ENCODE peak calls at places on chromosomes 1 and 21, in ten cellular contexts. R is mesendoderm, S is DND-41, U is endothelial cell of umbilical vein, Q is IMR-90, T is neural progenitor cell, X is endodermal cell, B is MM.1S, A is fibroblast of lung, M is colonic mucosa. K is an unnamed sample. For H3K4me1, the result is how much of the 10 kb centered on the place peaks cover.

GRCh38 chr1:170734412-170735175 is 70.7 kb downstream of the PRRX1 start:
- DNase-seq in R (peak), S (no peak), U (no peak), Q (peak), T (no peak), X (no peak), B (no peak), A (peak), M (no peak), K (peak)

GRCh38 chr1:118785246-118785645 is 202.9 kb downstream of the TBX15 start:
- DNase-seq in R (no peak), S (peak), U (no peak), Q (no peak), T (peak), X (no peak), B (peak), A (peak), M (no peak), K (no peak)

GRCh38 chr21:37155216-37155615 is 82.2 kb downstream of the TTC3 start:
- DNase-seq in R (no peak), S (no peak), U (no peak), Q (peak), T (no peak), X (no peak), B (no peak), A (peak), M (no peak), K (no peak)

GRCh38 chr1:93051961-93052360 is 27.1 kb upstream of the MTF2 start:
- DNase-seq in R (peak), S (no peak), U (no peak), Q (no peak), T (no peak), X (no peak), B (no peak), A (no peak), M (no peak), K (no peak)

GRCh38 chr1:175820456-175820855 is 77.1 kb upstream of the TNR start:
- DNase-seq in R (no peak), S (no peak), U (no peak), Q (no peak), T (no peak), X (no peak), B (no peak), A (no peak), M (no peak), K (no peak)

GRCh38 chr1:233718057-233718456 is 104.2 kb downstream of the KCNK1 start:
- DNase-seq in R (no peak), S (no peak), U (no peak), Q (no peak), T (no peak), X (no peak), B (no peak), A (no peak), M (no peak), K (no peak)

GRCh38 chr1:245207056-245207638 is 52.4 kb downstream of the KIF26B start:
- DNase-seq in R (no peak), S (no peak), U (no peak), Q (no peak), T (no peak), X (peak), B (no peak), A (no peak), M (no peak), K (no peak)

GRCh38 chr1:25744140-25744581 is 55.8 kb upstream of the SELENON start:
- DNase-seq in R (peak), S (no peak), U (peak), Q (peak), T (peak), X (peak), B (no peak), A (peak), M (peak), K (peak)

GRCh38 chr1:32356478-32356877 is 5.8 kb downstream of the FAM229A start:
- DNase-seq in R (no peak), S (no peak), U (no peak), Q (no peak), T (no peak), X (no peak), B (no peak), A (no peak), M (no peak), K (no peak)

GRCh38 chr1:79391896-79392295 is 385.4 kb upstream of the ADGRL4 start:
- DNase-seq in R (no peak), S (no peak), U (no peak), Q (peak), T (no peak), X (no peak), B (no peak), A (no peak), M (no peak), K (no peak)

GRCh38 chr1:209191242-209191626 is 392.3 kb upstream of the CAMK1G start:
- DNase-seq in R (no peak), S (no peak), U (no peak), Q (no peak), T (no peak), X (no peak), B (no peak), A (no peak), M (no peak), K (no peak)

DNA sequence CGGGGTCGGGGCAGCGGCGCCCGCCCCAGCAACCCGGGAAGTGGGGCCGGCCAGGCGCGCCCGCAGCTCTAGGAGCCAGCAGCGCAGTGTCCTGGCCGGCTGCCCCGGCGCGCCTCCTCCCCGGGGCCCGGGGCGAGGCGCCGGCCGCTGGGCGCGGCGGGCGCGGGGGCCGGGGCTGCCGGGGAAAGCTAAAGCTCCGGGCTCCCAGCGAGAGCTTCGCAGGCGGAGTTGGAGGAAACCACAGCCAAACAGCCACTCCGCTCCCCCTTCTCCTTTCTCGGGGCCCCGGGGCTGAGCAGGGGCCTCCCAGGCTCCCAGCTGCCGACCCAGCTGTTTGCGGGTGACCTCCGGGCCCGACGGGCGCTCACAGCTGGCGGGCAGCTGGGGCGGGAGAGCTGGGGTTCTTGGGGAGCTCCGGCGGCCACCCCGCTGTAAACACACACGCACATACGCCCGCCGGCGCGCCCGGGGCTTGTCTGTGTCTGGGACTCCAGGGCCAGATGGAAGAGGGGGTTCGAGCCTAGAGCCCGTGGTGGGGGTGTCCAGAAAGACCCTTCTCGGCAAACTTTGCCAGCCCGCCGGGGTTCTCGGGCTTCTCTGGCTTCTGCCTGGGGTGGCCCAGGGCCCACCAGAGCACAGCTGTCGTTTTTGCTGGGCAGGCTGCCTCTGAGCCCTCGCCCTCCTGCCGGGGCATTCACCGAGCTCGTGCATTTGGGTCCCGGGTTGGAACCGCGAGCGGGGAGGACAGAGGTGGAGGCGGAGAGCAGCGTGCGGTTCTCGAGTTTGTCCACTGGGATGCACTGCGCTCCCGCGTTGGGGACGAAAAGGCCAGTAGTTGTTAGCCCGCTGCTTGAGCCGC is 1.5 kb downstream of the AJAP1 start:
- DNase-seq in R (peak), S (peak), U (no peak), Q (no peak), T (peak), X (peak), B (no peak), A (peak), M (no peak), K (no peak)
- H3K4me3 ChIP-seq in R (no peak), S (no peak), U (no peak), Q (no peak), T (peak), X (peak), B (no peak), A (no peak), M (no peak), K (no peak)

GRCh38 chr1:100005424-100005823 is 35.6 kb downstream of the SLC35A3 start:
- DNase-seq in R (no peak), S (no peak), U (no peak), Q (no peak), T (no peak), X (no peak), B (no peak), A (no peak), M (no peak), K (no peak)
- H3K4me1 ChIP-seq in R (under half), S (under half), U (under half), Q (under half), T (under half), X (under half), B (under half), A (under half), M (under half), K (under half)

DNA sequence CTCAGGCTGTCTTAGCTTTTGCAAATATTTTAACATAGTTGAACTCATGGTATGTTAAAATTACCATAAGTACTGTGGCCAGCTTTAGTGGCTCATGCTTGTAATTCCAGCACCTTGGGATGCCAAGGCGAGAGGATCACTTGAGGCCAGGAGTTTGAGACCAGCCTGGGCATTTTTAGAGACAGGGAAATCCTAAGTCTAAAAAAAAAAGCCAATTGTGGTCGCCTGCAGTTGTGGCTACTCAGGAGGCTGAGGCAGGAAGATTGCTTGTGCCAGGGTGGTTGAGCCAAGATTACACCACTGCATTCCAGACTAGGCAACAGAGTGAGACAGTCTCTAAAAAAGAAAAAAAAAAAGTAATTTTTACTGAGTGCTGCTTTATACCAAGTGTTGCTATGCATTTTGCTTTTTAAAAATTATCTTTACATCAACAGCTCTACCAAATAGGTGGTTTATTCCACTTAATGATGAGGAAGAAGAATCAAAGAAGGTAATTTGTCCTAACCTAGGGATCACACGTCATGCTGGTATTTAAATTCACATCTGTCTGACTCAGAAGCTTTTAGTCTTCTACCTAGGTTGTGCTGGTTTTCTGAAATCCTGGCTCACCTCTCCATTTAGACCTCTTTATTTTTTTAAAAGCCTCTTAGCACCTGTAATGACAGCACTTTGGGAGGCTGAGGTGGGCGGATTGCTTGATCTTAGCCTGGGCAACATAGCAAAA is 16.8 kb downstream of the PPP1R12B start:
- DNase-seq in R (peak), S (no peak), U (no peak), Q (peak), T (no peak), X (no peak), B (no peak), A (peak), M (no peak), K (peak)
- H3K9ac ChIP-seq in R (no peak), S (no peak), U (no peak), Q (no peak), T (no peak), X (no peak), B (no peak), A (no peak), M (no peak), K (peak)

GRCh38 chr1:24564695-24565094 is 8.8 kb downstream of the NCMAP start:
- DNase-seq in R (no peak), S (no peak), U (no peak), Q (no peak), T (no peak), X (no peak), B (no peak), A (no peak), M (no peak), K (no peak)

GRCh38 chr1:24562625-24563024 is 6.7 kb downstream of the NCMAP start:
- DNase-seq in R (no peak), S (peak), U (no peak), Q (no peak), T (no peak), X (no peak), B (no peak), A (no peak), M (peak), K (no peak)

GRCh38 chr1:24568475-24568874 is 12.6 kb downstream of the NCMAP start:
- DNase-seq in R (no peak), S (no peak), U (no peak), Q (no peak), T (no peak), X (no peak), B (no peak), A (no peak), M (no peak), K (no peak)

GRCh38 chr1:24567792-24568388 is 12.0 kb downstream of the NCMAP start:
- DNase-seq in R (peak), S (no peak), U (no peak), Q (no peak), T (peak), X (peak), B (no peak), A (no peak), M (peak), K (peak)

DNA sequence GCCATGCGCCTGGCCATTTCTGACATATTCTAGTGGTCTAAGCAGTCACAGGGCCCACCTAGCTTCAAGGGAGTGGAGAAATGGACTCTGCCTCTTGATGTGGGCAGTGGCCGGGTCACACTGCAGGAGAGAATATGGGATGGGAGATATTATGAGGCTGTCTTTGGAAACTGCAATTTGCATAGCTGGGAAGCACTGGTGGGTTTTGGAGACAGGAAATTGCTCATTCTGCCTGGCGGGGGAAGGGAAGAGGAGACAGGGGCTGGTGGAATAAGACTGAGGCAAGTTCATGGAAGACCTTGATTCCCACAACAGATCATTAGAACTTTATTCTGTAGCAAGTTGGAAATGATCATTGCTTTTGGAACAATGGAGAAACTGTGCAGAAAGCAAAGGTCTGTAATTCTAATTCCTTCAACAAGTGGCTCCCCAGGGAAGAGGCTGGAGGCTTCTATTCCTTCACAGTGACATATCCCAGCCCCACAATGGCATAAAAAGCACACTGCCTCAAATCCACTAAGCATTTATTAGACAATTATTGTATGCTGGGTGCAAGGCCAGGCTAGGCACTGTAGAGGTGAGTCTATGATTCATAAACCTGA is 10.5 kb downstream of the NCMAP start:
- DNase-seq in R (no peak), S (no peak), U (no peak), Q (peak), T (no peak), X (no peak), B (no peak), A (peak), M (no peak), K (no peak)
- H3K4me3 ChIP-seq in R (no peak), S (no peak), U (no peak), Q (no peak), T (no peak), X (no peak), B (no peak), A (no peak), M (no peak), K (no peak)

GRCh38 chr1:2528966-2529750 is 905 bp downstream of the HES5 start:
- DNase-seq in R (peak), S (no peak), U (no peak), Q (no peak), T (peak), X (peak), B (no peak), A (no peak), M (no peak), K (peak)
- H3K4me1 ChIP-seq in R (under half), S (under half), U (under half), Q (under half), T (half or more), X (under half), B (under half), A (under half), M (under half), K (under half)